ENCODE peak calls at places on chromosomes 6 and 20, in four cellular contexts. V, Y, H and I are unnamed samples.

GRCh38 chr20:16158090-16158975 is 414.9 kb downstream of the KIF16B start:
- DNase-seq in V (no peak), Y (no peak), H (no peak), I (no peak)

GRCh38 chr20:36585410-36586125 is 12.2 kb downstream of the TGIF2 start:
- DNase-seq in V (no peak), Y (no peak), H (peak), I (peak)

GRCh38 chr20:33125983-33126382 is 42.0 kb upstream of the BPIFA2 start:
- DNase-seq in V (no peak), Y (no peak), H (no peak), I (no peak)

GRCh38 chr6:122063090-122063489 is 336.4 kb upstream of the HSF2 start:
- DNase-seq in V (no peak), Y (no peak), H (no peak), I (no peak)

GRCh38 chr20:49570161-49570827 is 2.4 kb upstream of the PTGIS start:
- DNase-seq in V (no peak), Y (no peak), H (no peak), I (no peak)

GRCh38 chr6:165922309-165922794 is 245.3 kb downstream of the TBXT start:
- DNase-seq in V (no peak), Y (no peak), H (peak), I (peak)

GRCh38 chr6:148367418-148368024 is 24.9 kb downstream of the SASH1 start:
- DNase-seq in V (peak), Y (peak), H (peak), I (peak)

GRCh38 chr6:97947841-97948240 is 664.8 kb upstream of the MMS22L start:
- DNase-seq in V (peak), Y (peak), H (peak), I (peak)

GRCh38 chr20:17315491-17316231 is 88.8 kb downstream of the PCSK2 start:
- DNase-seq in V (no peak), Y (no peak), H (no peak), I (no peak)

GRCh38 chr6:7785243-7785941 is 59.5 kb downstream of the BMP6 start:
- DNase-seq in V (no peak), Y (no peak), H (no peak), I (peak)

GRCh38 chr6:7786206-7786605 is 60.3 kb downstream of the BMP6 start:
- DNase-seq in V (no peak), Y (no peak), H (no peak), I (peak)

GRCh38 chr6:7787137-7787575 is 61.3 kb downstream of the BMP6 start:
- DNase-seq in V (no peak), Y (no peak), H (peak), I (peak)

GRCh38 chr6:7784706-7785105 is 58.8 kb downstream of the BMP6 start:
- DNase-seq in V (no peak), Y (no peak), H (no peak), I (no peak)

DNA sequence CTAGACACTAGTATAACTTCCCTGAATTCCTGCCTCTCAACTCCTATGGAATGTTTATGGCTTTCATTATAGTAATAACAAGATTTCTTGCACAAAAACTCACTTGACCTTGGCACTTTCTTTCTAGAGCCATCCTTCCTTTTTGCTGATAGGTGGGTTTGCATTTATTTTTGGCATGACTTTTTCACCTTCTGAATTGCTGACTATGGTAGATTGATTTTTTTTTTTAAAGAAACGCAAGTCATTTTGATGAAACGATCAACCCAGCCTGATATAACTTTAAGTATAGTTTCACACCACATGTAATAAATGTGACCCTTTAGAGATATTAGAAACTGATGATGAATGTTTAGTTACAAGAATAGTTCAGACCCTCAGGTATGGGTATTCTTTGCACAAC is 61.8 kb downstream of the BMP6 start:
- DNase-seq in V (no peak), Y (no peak), H (no peak), I (no peak)
- H3K4me3 ChIP-seq in V (no peak), Y (no peak), H (no peak), I (no peak)

DNA sequence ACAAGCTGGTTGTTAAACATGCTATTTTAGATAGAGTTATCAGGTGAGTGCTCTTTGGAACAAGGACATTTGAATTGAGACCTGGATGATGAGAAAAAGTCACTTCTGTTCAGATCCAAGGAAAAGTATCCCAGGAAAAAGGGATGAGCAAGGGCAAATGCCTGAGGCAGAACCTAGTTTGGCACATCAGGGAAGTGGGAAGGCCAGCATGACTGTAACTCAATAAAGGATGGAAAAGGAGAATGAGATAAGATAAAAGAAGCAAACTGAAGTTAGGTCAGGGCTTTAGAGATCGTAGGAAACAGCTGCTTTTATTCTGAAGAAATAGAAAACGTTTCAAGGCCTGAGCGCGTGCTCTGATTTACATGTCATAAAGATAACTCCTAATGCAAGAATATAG is 450.0 kb downstream of the FRK start:
- DNase-seq in V (no peak), Y (no peak), H (no peak), I (no peak)
- TF ChIP-seq CTCF in V (no peak), Y (no peak), H (no peak), I (no peak)

GRCh38 chr6:21987501-21987957 is 309.3 kb downstream of the PRL start:
- DNase-seq in V (peak), Y (peak), H (peak), I (peak)
- H3K4me3 ChIP-seq in V (peak), Y (peak), H (no peak), I (peak)

DNA sequence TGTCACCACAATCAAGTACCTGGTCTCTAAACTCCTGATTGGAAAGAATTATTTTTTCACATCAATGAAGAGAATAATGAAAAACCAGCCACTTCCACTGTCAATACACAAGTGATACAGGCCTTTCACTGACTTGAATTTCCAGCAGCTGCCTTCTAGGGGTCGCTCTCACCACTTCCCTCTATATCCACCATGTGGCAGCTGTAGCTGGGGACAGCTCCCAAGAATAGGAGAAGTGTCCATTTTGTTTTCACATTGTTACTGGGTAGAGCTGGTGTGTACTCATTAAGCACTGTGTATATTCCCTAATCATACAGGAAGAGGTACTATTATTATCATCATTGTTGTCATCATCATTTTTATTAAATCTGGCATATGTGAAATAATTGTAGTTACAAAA is 438.4 kb upstream of the SPTLC3 start:
- DNase-seq in V (no peak), Y (no peak), H (no peak), I (no peak)
- TF ChIP-seq CTCF in V (no peak), Y (no peak), H (no peak), I (no peak)

GRCh38 chr6:101013612-101014195 is 132.6 kb upstream of the ASCC3 start:
- DNase-seq in V (no peak), Y (no peak), H (no peak), I (no peak)

GRCh38 chr6:101015541-101015940 is 134.4 kb upstream of the ASCC3 start:
- DNase-seq in V (no peak), Y (no peak), H (no peak), I (no peak)

GRCh38 chr6:101016163-101016562 is 135.0 kb upstream of the ASCC3 start:
- DNase-seq in V (no peak), Y (no peak), H (no peak), I (no peak)

GRCh38 chr6:101011165-101011564 is 130.0 kb upstream of the ASCC3 start:
- DNase-seq in V (peak), Y (no peak), H (no peak), I (no peak)
- H3K4me3 ChIP-seq in V (no peak), Y (no peak), H (no peak), I (peak)

DNA sequence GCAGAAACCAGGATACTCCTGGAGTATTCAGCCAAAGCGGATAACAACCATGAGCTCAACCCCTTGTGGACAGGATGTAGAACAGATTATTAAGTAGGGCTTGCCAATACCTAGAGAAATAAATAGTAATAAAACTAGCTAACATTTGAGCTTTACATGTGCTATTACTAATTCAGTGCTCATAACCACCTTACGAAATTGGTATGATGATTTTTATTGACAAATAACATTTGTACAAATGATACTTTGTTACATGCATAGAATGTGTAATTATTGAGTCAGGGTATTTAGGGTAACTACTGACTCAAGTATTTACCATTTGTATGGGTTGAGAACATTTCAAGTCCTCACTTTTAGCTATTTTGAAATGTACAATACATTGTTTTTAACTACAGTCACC is 287.9 kb downstream of the CDC5L start:
- DNase-seq in V (no peak), Y (no peak), H (no peak), I (no peak)
- TF ChIP-seq CTCF in V (no peak), Y (no peak), H (no peak), I (no peak)

GRCh38 chr20:8132632-8133587 is 844 bp downstream of the PLCB1 start:
- DNase-seq in V (peak), Y (peak), H (peak), I (peak)
- H3K4me3 ChIP-seq in V (peak), Y (peak), H (peak), I (peak)